ENCODE peak calls at places on chromosomes 16 and 17, in five cellular contexts. One of them, this sample, is unnamed.

GRCh38 chr17:38747385-38748328 is 479 bp downstream of the PCGF2 start:
- DNase-seq in tibial artery: no peak
- DNase-seq in A673: peak
- DNase-seq in mammary epithelial cell: peak
- DNase-seq in heart right ventricle: peak
- DNase-seq in this sample: no peak

GRCh38 chr17:8961861-8962260 is 3.6 kb downstream of the PIK3R5 start:
- DNase-seq in tibial artery: no peak
- DNase-seq in A673: no peak
- DNase-seq in mammary epithelial cell: no peak
- DNase-seq in heart right ventricle: no peak
- DNase-seq in this sample: no peak

GRCh38 chr17:61325382-61326073 is 74.1 kb upstream of the TBX2 start:
- DNase-seq in tibial artery: no peak
- DNase-seq in A673: peak
- DNase-seq in mammary epithelial cell: no peak
- DNase-seq in heart right ventricle: no peak
- DNase-seq in this sample: no peak

GRCh38 chr17:7132511-7133094 is 18.0 kb upstream of the ASGR2 start:
- DNase-seq in tibial artery: no peak
- DNase-seq in A673: peak
- DNase-seq in mammary epithelial cell: no peak
- DNase-seq in heart right ventricle: no peak
- DNase-seq in this sample: no peak

GRCh38 chr17:73582821-73583220 is 61.4 kb downstream of the SDK2 start:
- DNase-seq in tibial artery: no peak
- DNase-seq in A673: no peak
- DNase-seq in mammary epithelial cell: no peak
- DNase-seq in heart right ventricle: no peak
- DNase-seq in this sample: no peak

GRCh38 chr16:62051942-62052341 is 15.7 kb upstream of the CDH8 start:
- DNase-seq in tibial artery: no peak
- DNase-seq in A673: no peak
- DNase-seq in mammary epithelial cell: no peak
- DNase-seq in heart right ventricle: no peak
- DNase-seq in this sample: no peak

GRCh38 chr17:42673885-42674754 is 2.7 kb downstream of the PLEKHH3 start:
- DNase-seq in tibial artery: peak
- DNase-seq in A673: peak
- DNase-seq in mammary epithelial cell: peak
- DNase-seq in heart right ventricle: peak
- DNase-seq in this sample: peak

GRCh38 chr16:81318711-81319110 is 3.9 kb downstream of the GAN start:
- DNase-seq in tibial artery: no peak
- DNase-seq in A673: peak
- DNase-seq in mammary epithelial cell: no peak
- DNase-seq in heart right ventricle: no peak
- DNase-seq in this sample: no peak

GRCh38 chr17:79826210-79826680 is 13.0 kb downstream of the CBX4 start:
- DNase-seq in tibial artery: peak
- DNase-seq in A673: peak
- DNase-seq in mammary epithelial cell: no peak
- DNase-seq in heart right ventricle: no peak
- DNase-seq in this sample: no peak

GRCh38 chr16:6132121-6132520 is 1034.5 kb upstream of the EEF2KMT start:
- DNase-seq in tibial artery: no peak
- DNase-seq in A673: peak
- DNase-seq in mammary epithelial cell: no peak
- DNase-seq in heart right ventricle: no peak
- DNase-seq in this sample: no peak

GRCh38 chr16:46908540-46909372 is 24.6 kb downstream of the GPT2 start:
- DNase-seq in tibial artery: peak
- DNase-seq in A673: peak
- DNase-seq in mammary epithelial cell: peak
- DNase-seq in heart right ventricle: no peak
- DNase-seq in this sample: peak

GRCh38 chr17:70868134-70868533 is 698.8 kb downstream of the KCNJ2 start:
- DNase-seq in tibial artery: no peak
- DNase-seq in A673: no peak
- DNase-seq in mammary epithelial cell: no peak
- DNase-seq in heart right ventricle: no peak
- DNase-seq in this sample: no peak

GRCh38 chr17:3594056-3594810 is 15.0 kb downstream of the TRPV1 start:
- DNase-seq in tibial artery: no peak
- DNase-seq in A673: no peak
- DNase-seq in mammary epithelial cell: no peak
- DNase-seq in heart right ventricle: peak
- DNase-seq in this sample: no peak

GRCh38 chr17:63679214-63679613 is 20.7 kb downstream of the LIMD2 start:
- DNase-seq in tibial artery: no peak
- DNase-seq in A673: no peak
- DNase-seq in mammary epithelial cell: no peak
- DNase-seq in heart right ventricle: no peak
- DNase-seq in this sample: no peak

GRCh38 chr17:29590979-29591736 is 1.7 kb upstream of the GIT1 start:
- DNase-seq in tibial artery: peak
- DNase-seq in A673: no peak
- DNase-seq in mammary epithelial cell: no peak
- DNase-seq in heart right ventricle: peak
- DNase-seq in this sample: peak

GRCh38 chr17:32783602-32784001 is 93.3 kb downstream of the MYO1D start:
- DNase-seq in tibial artery: no peak
- DNase-seq in A673: peak
- DNase-seq in mammary epithelial cell: peak
- DNase-seq in heart right ventricle: no peak
- DNase-seq in this sample: peak

GRCh38 chr17:38560503-38561318 is 45.0 kb downstream of the SRCIN1 start:
- DNase-seq in tibial artery: no peak
- DNase-seq in A673: no peak
- DNase-seq in mammary epithelial cell: peak
- DNase-seq in heart right ventricle: no peak
- DNase-seq in this sample: peak

GRCh38 chr17:77466140-77466539 is 325.4 kb downstream of the SEC14L1 start:
- DNase-seq in tibial artery: no peak
- DNase-seq in A673: no peak
- DNase-seq in mammary epithelial cell: no peak
- DNase-seq in heart right ventricle: no peak
- DNase-seq in this sample: no peak

GRCh38 chr17:8728991-8729390 is 15.6 kb downstream of the CCDC42 start:
- DNase-seq in tibial artery: no peak
- DNase-seq in A673: no peak
- DNase-seq in mammary epithelial cell: no peak
- DNase-seq in heart right ventricle: no peak
- DNase-seq in this sample: no peak

GRCh38 chr16:14483819-14484385 is 146.2 kb downstream of the PARN start:
- DNase-seq in tibial artery: no peak
- DNase-seq in A673: no peak
- DNase-seq in mammary epithelial cell: no peak
- DNase-seq in heart right ventricle: no peak
- DNase-seq in this sample: no peak

GRCh38 chr16:74898667-74899066 is 86.3 kb downstream of the WDR59 start:
- DNase-seq in tibial artery: no peak
- DNase-seq in A673: no peak
- DNase-seq in mammary epithelial cell: no peak
- DNase-seq in heart right ventricle: no peak
- DNase-seq in this sample: no peak

GRCh38 chr17:43359469-43360105 is 39.2 kb upstream of the ARL4D start:
- DNase-seq in tibial artery: no peak
- DNase-seq in A673: no peak
- DNase-seq in mammary epithelial cell: no peak
- DNase-seq in heart right ventricle: no peak
- DNase-seq in this sample: no peak

GRCh38 chr16:23519282-23519681 is 9.0 kb upstream of the GGA2 start:
- DNase-seq in tibial artery: no peak
- DNase-seq in A673: peak
- DNase-seq in mammary epithelial cell: no peak
- DNase-seq in heart right ventricle: no peak
- DNase-seq in this sample: no peak

GRCh38 chr16:55898592-55898991 is 23.4 kb upstream of the CES5A start:
- DNase-seq in tibial artery: no peak
- DNase-seq in A673: no peak
- DNase-seq in mammary epithelial cell: no peak
- DNase-seq in heart right ventricle: no peak
- DNase-seq in this sample: no peak

GRCh38 chr17:43142153-43142552 is 17.0 kb upstream of the BRCA1 start:
- DNase-seq in tibial artery: no peak
- DNase-seq in A673: no peak
- DNase-seq in mammary epithelial cell: no peak
- DNase-seq in heart right ventricle: no peak
- DNase-seq in this sample: no peak

GRCh38 chr16:70674221-70675014 is 11.4 kb downstream of the MTSS2 start:
- DNase-seq in tibial artery: no peak
- DNase-seq in A673: no peak
- DNase-seq in mammary epithelial cell: no peak
- DNase-seq in heart right ventricle: no peak
- DNase-seq in this sample: no peak

GRCh38 chr16:49952386-49952785 is 72.6 kb upstream of the CNEP1R1 start:
- DNase-seq in tibial artery: no peak
- DNase-seq in A673: peak
- DNase-seq in mammary epithelial cell: no peak
- DNase-seq in heart right ventricle: no peak
- DNase-seq in this sample: peak

GRCh38 chr16:73186752-73187151 is 138.8 kb upstream of the ZFHX3 start:
- DNase-seq in tibial artery: no peak
- DNase-seq in A673: no peak
- DNase-seq in mammary epithelial cell: no peak
- DNase-seq in heart right ventricle: no peak
- DNase-seq in this sample: no peak

DNA sequence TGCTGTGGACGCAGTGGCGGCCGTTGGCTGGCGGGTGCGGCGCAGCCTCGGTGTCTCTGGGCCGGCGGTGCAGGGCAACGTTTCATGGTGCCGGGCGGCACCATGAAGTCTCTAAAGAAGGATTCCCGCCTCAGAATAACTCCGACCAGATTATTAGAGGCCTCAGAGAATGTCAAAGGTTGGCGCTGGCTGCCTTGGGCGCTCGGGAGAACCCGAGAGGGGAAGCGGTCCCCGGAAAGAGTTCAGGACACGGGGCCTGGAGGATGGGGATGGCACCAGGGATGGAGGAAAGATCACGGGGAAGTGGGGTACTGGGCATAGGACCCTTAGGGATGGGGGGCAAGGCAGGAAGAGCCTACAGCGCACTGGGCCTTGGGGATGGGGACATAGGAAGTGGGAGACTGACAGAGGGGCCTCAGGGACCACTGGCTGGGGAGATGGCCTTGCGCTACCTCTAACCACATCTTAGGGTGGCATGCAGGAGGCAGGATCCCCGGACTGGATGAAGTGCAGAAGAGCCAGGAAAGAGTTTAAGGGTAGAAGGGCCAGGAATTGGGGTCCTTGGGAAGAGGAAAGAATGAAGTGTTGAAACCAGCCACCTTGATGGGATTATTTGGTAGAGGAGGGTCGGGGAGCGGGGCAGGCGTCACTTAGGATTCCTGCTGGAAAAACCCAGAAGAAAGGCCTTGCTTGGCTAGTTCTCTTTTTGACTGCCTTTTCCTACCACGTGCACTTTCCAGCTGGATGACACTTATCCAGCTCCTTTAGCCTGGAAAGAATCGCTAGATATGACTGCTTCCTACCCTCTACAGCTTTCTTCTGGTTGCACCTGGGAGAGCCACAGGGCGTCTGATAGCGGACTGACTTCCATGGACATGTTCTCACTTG is 578 bp downstream of the MYCBPAP start:
- DNase-seq in tibial artery: no peak
- DNase-seq in A673: no peak
- DNase-seq in mammary epithelial cell: no peak
- DNase-seq in heart right ventricle: no peak
- DNase-seq in this sample: no peak
- TF ChIP-seq CTCF in tibial artery: no peak
- TF ChIP-seq CTCF in A673: no peak
- TF ChIP-seq CTCF in mammary epithelial cell: no peak
- TF ChIP-seq CTCF in heart right ventricle: no peak
- TF ChIP-seq CTCF in this sample: no peak

GRCh38 chr16:20192801-20193200 is 119.1 kb upstream of the GPR139 start:
- DNase-seq in tibial artery: no peak
- DNase-seq in A673: no peak
- DNase-seq in mammary epithelial cell: no peak
- DNase-seq in heart right ventricle: no peak
- DNase-seq in this sample: no peak
- TF ChIP-seq CTCF in tibial artery: no peak
- TF ChIP-seq CTCF in A673: no peak
- TF ChIP-seq CTCF in mammary epithelial cell: no peak
- TF ChIP-seq CTCF in heart right ventricle: no peak
- TF ChIP-seq CTCF in this sample: no peak

GRCh38 chr17:75676461-75676860 is 9.3 kb downstream of the SAP30BP start:
- DNase-seq in tibial artery: no peak
- DNase-seq in A673: no peak
- DNase-seq in mammary epithelial cell: no peak
- DNase-seq in heart right ventricle: no peak
- DNase-seq in this sample: no peak

GRCh38 chr17:75681289-75681688 is 14.2 kb downstream of the SAP30BP start:
- DNase-seq in tibial artery: no peak
- DNase-seq in A673: no peak
- DNase-seq in mammary epithelial cell: peak
- DNase-seq in heart right ventricle: no peak
- DNase-seq in this sample: peak

GRCh38 chr17:75683467-75684041 is 16.4 kb downstream of the SAP30BP start:
- DNase-seq in tibial artery: no peak
- DNase-seq in A673: no peak
- DNase-seq in mammary epithelial cell: peak
- DNase-seq in heart right ventricle: no peak
- DNase-seq in this sample: peak

GRCh38 chr17:75680431-75680830 is 13.3 kb downstream of the SAP30BP start:
- DNase-seq in tibial artery: no peak
- DNase-seq in A673: no peak
- DNase-seq in mammary epithelial cell: no peak
- DNase-seq in heart right ventricle: no peak
- DNase-seq in this sample: no peak

DNA sequence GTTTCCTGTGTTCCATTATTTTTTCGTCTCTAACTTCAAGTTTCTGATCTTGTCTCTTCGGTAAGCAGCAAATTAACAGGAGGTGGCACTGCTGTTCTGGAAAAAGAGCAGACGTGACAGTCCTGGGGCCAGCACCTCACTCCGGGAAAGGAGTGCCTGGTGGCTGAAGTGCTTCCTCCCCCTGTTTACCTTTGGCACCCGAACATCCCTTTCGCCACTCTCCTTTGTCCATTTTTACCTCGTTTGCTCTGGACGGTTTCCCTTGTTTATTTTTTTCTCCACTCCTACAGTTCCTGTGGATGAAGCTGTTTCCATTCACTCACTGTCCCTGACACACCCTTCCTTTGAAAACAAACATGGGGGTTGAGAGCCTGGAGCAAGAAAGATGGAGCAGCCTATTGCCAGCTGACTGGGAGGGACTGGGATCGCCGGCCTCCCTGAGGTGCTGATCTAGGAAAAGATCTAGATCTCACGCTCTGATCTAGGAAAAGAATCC is 12.6 kb downstream of the SAP30BP start:
- DNase-seq in tibial artery: no peak
- DNase-seq in A673: no peak
- DNase-seq in mammary epithelial cell: peak
- DNase-seq in heart right ventricle: no peak
- DNase-seq in this sample: peak
- TF ChIP-seq CTCF in tibial artery: no peak
- TF ChIP-seq CTCF in A673: no peak
- TF ChIP-seq CTCF in mammary epithelial cell: peak
- TF ChIP-seq CTCF in heart right ventricle: peak
- TF ChIP-seq CTCF in this sample: peak

GRCh38 chr17:27601975-27602302 is 29.0 kb upstream of the LGALS9 start:
- DNase-seq in tibial artery: no peak
- DNase-seq in A673: no peak
- DNase-seq in mammary epithelial cell: no peak
- DNase-seq in heart right ventricle: no peak
- DNase-seq in this sample: no peak
- TF ChIP-seq CTCF in tibial artery: no peak
- TF ChIP-seq CTCF in A673: no peak
- TF ChIP-seq CTCF in mammary epithelial cell: no peak
- TF ChIP-seq CTCF in heart right ventricle: no peak
- TF ChIP-seq CTCF in this sample: no peak

This sample was measured in MCF 10A.